ENCODE peak calls at places on chromosomes 5 and 9, in nine cellular contexts. Z, E, S, J, H, M, V, W and I are unnamed samples.

GRCh38 chr9:106785200-106785599 is 77.8 kb upstream of the ZNF462 start:
- DNase-seq in Z (no peak), W (no peak), V (no peak), E (no peak), M (no peak), S (no peak), H (no peak), J (no peak), I (no peak)

GRCh38 chr9:33184947-33185346 is 17.8 kb upstream of the B4GALT1 start:
- DNase-seq in W (no peak), Z (peak; percentile 44), E (no peak), H (no peak), J (no peak), S (no peak), V (no peak), M (no peak), I (no peak)

GRCh38 chr9:104872959-104873850 is 54.8 kb downstream of the ABCA1 start:
- DNase-seq in Z (peak; percentile 98), E (no peak), V (no peak), H (peak; percentile 49), S (no peak), W (no peak), M (peak; percentile 45), J (peak; percentile 100), I (peak; percentile 100)

GRCh38 chr5:3209918-3210317 is 385.7 kb upstream of the IRX1 start:
- DNase-seq in W (no peak), E (no peak), M (no peak), Z (no peak), V (no peak), H (no peak), J (no peak), S (no peak), I (no peak)

GRCh38 chr5:14476791-14477435 is 104.7 kb upstream of the OTULINL start:
- DNase-seq in J (peak; percentile 91), W (no peak), S (no peak), Z (peak; percentile 78), H (no peak), V (no peak), E (no peak), M (no peak), I (peak; percentile 48)

GRCh38 chr5:2156358-2157059 is 273.8 kb upstream of the IRX4 start:
- DNase-seq in J (no peak), W (no peak), Z (no peak), E (no peak), H (no peak), M (no peak), S (no peak), V (peak; percentile 23), I (no peak)

GRCh38 chr5:69531010-69531785 is 28.8 kb upstream of the GTF2H2C start:
- DNase-seq in M (peak; percentile 54), W (no peak), S (no peak), V (no peak), Z (no peak), H (no peak), E (no peak), J (no peak), I (no peak)

GRCh38 chr9:110969971-110970381 is 68.3 kb downstream of the LPAR1 start:
- DNase-seq in W (no peak), V (no peak), E (no peak), S (no peak), M (no peak), J (peak; percentile 95), Z (peak; percentile 89), H (no peak), I (peak; percentile 94)

GRCh38 chr9:37053684-37054512 is 19.8 kb upstream of the PAX5 start:
- DNase-seq in Z (no peak), S (no peak), E (no peak), M (no peak), J (no peak), H (no peak), W (no peak), V (no peak), I (no peak)

GRCh38 chr5:44189255-44189654 is 200.0 kb downstream of the FGF10 start:
- DNase-seq in S (no peak), J (no peak), V (no peak), E (no peak), Z (no peak), W (no peak), H (no peak), M (no peak), I (no peak)

GRCh38 chr9:89771205-89771604 is 166.4 kb downstream of the GADD45G start:
- DNase-seq in E (no peak), W (no peak), V (no peak), Z (no peak), H (no peak), S (no peak), J (no peak), M (no peak), I (no peak)

GRCh38 chr9:36748322-36748899 is 175.7 kb downstream of the MELK start:
- DNase-seq in W (no peak), H (peak; percentile 29), V (no peak), M (peak; percentile 22), Z (peak; percentile 53), E (no peak), J (peak; percentile 53), S (peak; percentile 71), I (peak; percentile 39)

GRCh38 chr9:137127301-137128157 is 11.4 kb upstream of the GRIN1 start:
- DNase-seq in V (no peak), Z (peak; percentile 32), J (no peak), E (peak; percentile 23), H (peak; percentile 75), M (peak; percentile 88), S (no peak), W (no peak), I (peak; percentile 39)

GRCh38 chr9:131505012-131505411 is 2.3 kb downstream of the POMT1 start:
- DNase-seq in Z (no peak), W (no peak), M (no peak), J (no peak), H (no peak), S (no peak), E (no peak), V (no peak), I (no peak)

GRCh38 chr5:31755299-31756053 is 116.5 kb downstream of the PDZD2 start:
- DNase-seq in W (no peak), H (no peak), S (no peak), E (no peak), Z (no peak), J (no peak), V (no peak), M (no peak), I (no peak)

GRCh38 chr9:122180633-122181032 is 20.9 kb downstream of the MORN5 start:
- DNase-seq in W (no peak), S (no peak), M (no peak), E (no peak), Z (peak; percentile 88), J (peak; percentile 87), H (no peak), V (no peak), I (peak; percentile 78)

GRCh38 chr5:10801931-10802674 is 41.1 kb upstream of the DAP start:
- DNase-seq in H (no peak), M (peak; percentile 17), E (no peak), J (no peak), V (no peak), W (no peak), S (no peak), Z (no peak), I (peak; percentile 24)

GRCh38 chr5:164370841-164371240 is 865.4 kb downstream of the MAT2B start:
- DNase-seq in H (no peak), S (no peak), E (no peak), M (no peak), J (peak; percentile 34), Z (no peak), V (no peak), W (no peak), I (no peak)

GRCh38 chr9:85453850-85454249 is 287.9 kb downstream of the AGTPBP1 start:
- DNase-seq in E (no peak), W (no peak), M (no peak), S (no peak), Z (no peak), V (no peak), J (no peak), H (no peak), I (no peak)

GRCh38 chr9:786405-786804 is 55.1 kb upstream of the DMRT1 start:
- DNase-seq in V (no peak), S (no peak), J (no peak), E (no peak), M (no peak), H (no peak), W (no peak), Z (no peak), I (no peak)

GRCh38 chr5:96997265-96997859 is 61.5 kb downstream of the LNPEP start:
- DNase-seq in S (peak; percentile 17), H (peak; percentile 76), E (no peak), V (no peak), W (no peak), M (peak; percentile 13), J (peak; percentile 70), Z (peak; percentile 72), I (peak; percentile 44)

GRCh38 chr5:150301901-150302300 is 804 bp downstream of the ARSI start:
- DNase-seq in V (no peak), Z (no peak), S (no peak), J (no peak), H (no peak), W (no peak), E (no peak), M (no peak), I (no peak)

GRCh38 chr9:20037699-20038098 is 248.9 kb upstream of the SLC24A2 start:
- DNase-seq in Z (no peak), E (no peak), V (no peak), M (no peak), S (no peak), H (no peak), W (no peak), J (no peak), I (no peak)

GRCh38 chr9:20209421-20210340 is 412.6 kb downstream of the MLLT3 start:
- DNase-seq in M (no peak), V (no peak), W (peak; percentile 76), E (no peak), S (no peak), H (no peak), Z (no peak), J (no peak), I (no peak)

GRCh38 chr5:171323806-171324632 is 15.0 kb downstream of the TLX3 start:
- DNase-seq in H (no peak), M (no peak), J (no peak), V (no peak), W (no peak), Z (no peak), E (no peak), S (no peak), I (no peak)